ENCODE peak calls at places on chromosomes 2 and 18, in six cellular contexts. I, F, G, O, P and W are unnamed samples.

GRCh38 chr2:172726172-172726735 is 9.4 kb upstream of the RAPGEF4 start:
- DNase-seq in I (no peak), F (no peak), G (no peak), O (peak), P (no peak), W (peak)

GRCh38 chr18:31102941-31103340 is 720 bp upstream of the DSC2 start:
- DNase-seq in I (no peak), F (no peak), G (no peak), O (no peak), P (no peak), W (no peak)

GRCh38 chr18:43919565-43919964 is 642.3 kb upstream of the SYT4 start:
- DNase-seq in I (peak), F (no peak), G (no peak), O (no peak), P (no peak), W (no peak)

GRCh38 chr18:23377669-23378469 is 75.2 kb upstream of the RIOK3 start:
- DNase-seq in I (peak), F (peak), G (no peak), O (peak), P (no peak), W (no peak)

GRCh38 chr18:78632111-78632541 is 347.5 kb upstream of the SALL3 start:
- DNase-seq in I (no peak), F (no peak), G (no peak), O (peak), P (no peak), W (no peak)

GRCh38 chr2:98502556-98503335 is 58.1 kb downstream of the INPP4A start:
- DNase-seq in I (peak), F (no peak), G (no peak), O (no peak), P (no peak), W (no peak)

GRCh38 chr18:7946724-7947377 is 379.7 kb downstream of the PTPRM start:
- DNase-seq in I (peak), F (peak), G (no peak), O (peak), P (no peak), W (peak)

GRCh38 chr2:147632193-147632592 is 212.6 kb upstream of the ACVR2A start:
- DNase-seq in I (no peak), F (no peak), G (no peak), O (no peak), P (no peak), W (no peak)

GRCh38 chr2:43225093-43225787 is 1.2 kb downstream of the ZFP36L2 start:
- DNase-seq in I (peak), F (no peak), G (peak), O (peak), P (peak), W (peak)

GRCh38 chr2:238239552-238239871 is 326 bp downstream of the HES6 start:
- DNase-seq in I (no peak), F (no peak), G (peak), O (no peak), P (no peak), W (no peak)

GRCh38 chr2:74379851-74380789 is at the start of gene DCTN1:
- DNase-seq in I (peak), F (peak), G (peak), O (peak), P (peak), W (no peak)

GRCh38 chr2:218671077-218671653 is 637 bp downstream of the RNF25 start:
- DNase-seq in I (no peak), F (no peak), G (no peak), O (peak), P (no peak), W (no peak)

GRCh38 chr2:167196461-167197252 is 308.4 kb downstream of the XIRP2 start:
- DNase-seq in I (peak), F (no peak), G (no peak), O (no peak), P (peak), W (no peak)

GRCh38 chr18:37698508-37699035 is 133.0 kb upstream of the CELF4 start:
- DNase-seq in I (no peak), F (no peak), G (no peak), O (no peak), P (no peak), W (no peak)

GRCh38 chr2:42967959-42968674 is 175.7 kb upstream of the HAAO start:
- DNase-seq in I (peak), F (peak), G (peak), O (no peak), P (peak), W (no peak)

GRCh38 chr2:218993345-218994315 is at the start of gene CRYBA2:
- DNase-seq in I (no peak), F (no peak), G (peak), O (no peak), P (no peak), W (no peak)

GRCh38 chr18:76679877-76680276 is 142.5 kb upstream of the ZNF236 start:
- DNase-seq in I (no peak), F (no peak), G (no peak), O (no peak), P (no peak), W (no peak)

GRCh38 chr18:72830109-72830508 is 37.7 kb downstream of the NETO1 start:
- DNase-seq in I (no peak), F (no peak), G (no peak), O (peak), P (peak), W (peak)

GRCh38 chr2:18387479-18388206 is 172.8 kb downstream of the RDH14 start:
- DNase-seq in I (peak), F (peak), G (peak), O (peak), P (peak), W (peak)

GRCh38 chr2:68463287-68463877 is 3.7 kb downstream of the FBXO48 start:
- DNase-seq in I (no peak), F (no peak), G (peak), O (peak), P (no peak), W (no peak)

GRCh38 chr2:29053680-29054400 is 20.5 kb downstream of the PCARE start:
- DNase-seq in I (no peak), F (no peak), G (no peak), O (peak), P (no peak), W (peak)

GRCh38 chr2:80054339-80054675 is 250.2 kb downstream of the LRRTM1 start:
- DNase-seq in I (no peak), F (no peak), G (no peak), O (no peak), P (no peak), W (no peak)

GRCh38 chr2:142502402-142502801 is 371.6 kb upstream of the LRP1B start:
- DNase-seq in I (no peak), F (no peak), G (no peak), O (no peak), P (no peak), W (no peak)

GRCh38 chr2:219662566-219662965 is 35.1 kb downstream of the SLC4A3 start:
- DNase-seq in I (no peak), F (no peak), G (no peak), O (no peak), P (no peak), W (peak)

GRCh38 chr2:127007652-127008051 is 99.3 kb downstream of the BIN1 start:
- DNase-seq in I (peak), F (peak), G (no peak), O (peak), P (no peak), W (no peak)

GRCh38 chr2:65275141-65275540 is 47.5 kb downstream of the ACTR2 start:
- DNase-seq in I (no peak), F (no peak), G (no peak), O (no peak), P (no peak), W (no peak)

GRCh38 chr2:219658861-219659260 is 31.4 kb downstream of the SLC4A3 start:
- DNase-seq in I (no peak), F (no peak), G (no peak), O (no peak), P (no peak), W (no peak)

GRCh38 chr2:41283079-41283765 is 764.6 kb upstream of the PKDCC start:
- DNase-seq in I (peak), F (no peak), G (no peak), O (no peak), P (no peak), W (peak)

GRCh38 chr2:160493227-160494028 is at the start of gene RBMS1:
- DNase-seq in I (peak), F (no peak), G (no peak), O (peak), P (peak), W (peak)

GRCh38 chr2:207165121-207166038 is at the start of gene KLF7:
- DNase-seq in I (no peak), F (no peak), G (no peak), O (no peak), P (peak), W (no peak)

GRCh38 chr2:80322337-80322920 is 17.9 kb upstream of the LRRTM1 start:
- DNase-seq in I (no peak), F (no peak), G (no peak), O (no peak), P (no peak), W (no peak)

GRCh38 chr18:56565059-56565458 is 73.3 kb downstream of the TXNL1 start:
- DNase-seq in I (no peak), F (no peak), G (no peak), O (no peak), P (no peak), W (no peak)

GRCh38 chr2:182591774-182592173 is 124.3 kb upstream of the DNAJC10 start:
- DNase-seq in I (no peak), F (no peak), G (no peak), O (no peak), P (no peak), W (no peak)
- H3K4me3 ChIP-seq in I (no peak), F (no peak), G (no peak), O (no peak), P (no peak), W (no peak)

GRCh38 chr2:20652673-20653575 is 2.0 kb upstream of the HS1BP3 start:
- DNase-seq in I (no peak), F (no peak), G (no peak), O (no peak), P (no peak), W (no peak)

GRCh38 chr2:20652141-20652540 is 1.2 kb upstream of the HS1BP3 start:
- DNase-seq in I (no peak), F (no peak), G (no peak), O (no peak), P (no peak), W (no peak)

GRCh38 chr2:20650412-20650879 is 452 bp downstream of the HS1BP3 start:
- DNase-seq in I (peak), F (no peak), G (no peak), O (peak), P (no peak), W (peak)

GRCh38 chr2:20650880-20651730 is at the start of gene HS1BP3:
- DNase-seq in I (peak), F (no peak), G (peak), O (peak), P (peak), W (peak)

DNA sequence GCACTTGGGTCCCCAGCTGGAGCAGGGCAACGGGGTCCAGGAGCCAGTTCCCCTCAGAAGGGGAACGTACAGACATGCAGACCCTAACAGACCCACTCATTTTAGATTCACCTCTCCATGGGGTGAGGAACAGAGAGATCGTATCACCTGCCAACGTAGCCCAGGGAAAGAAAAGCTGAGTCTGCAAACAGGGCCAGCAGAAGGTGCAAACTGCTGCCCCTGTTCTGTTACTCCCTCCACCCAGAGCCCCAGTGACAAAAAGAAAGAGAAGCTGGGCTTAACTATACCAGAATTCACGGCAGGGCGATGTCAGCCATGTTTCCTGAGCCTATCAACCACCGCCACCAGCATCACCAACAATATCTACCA is 817 bp upstream of the HS1BP3 start:
- DNase-seq in I (no peak), F (no peak), G (no peak), O (no peak), P (no peak), W (no peak)
- H3K4me3 ChIP-seq in I (peak), F (peak), G (peak), O (peak), P (peak), W (peak)

GRCh38 chr2:23417310-23417709 is 32.3 kb downstream of the KLHL29 start:
- DNase-seq in I (no peak), F (no peak), G (no peak), O (no peak), P (no peak), W (no peak)

GRCh38 chr2:23419171-23420090 is 34.5 kb downstream of the KLHL29 start:
- DNase-seq in I (peak), F (no peak), G (no peak), O (no peak), P (no peak), W (peak)

GRCh38 chr2:23418490-23418911 is 33.5 kb downstream of the KLHL29 start:
- DNase-seq in I (peak), F (no peak), G (no peak), O (no peak), P (no peak), W (no peak)

GRCh38 chr2:23420091-23420839 is 35.3 kb downstream of the KLHL29 start:
- DNase-seq in I (no peak), F (no peak), G (no peak), O (no peak), P (no peak), W (no peak)

DNA sequence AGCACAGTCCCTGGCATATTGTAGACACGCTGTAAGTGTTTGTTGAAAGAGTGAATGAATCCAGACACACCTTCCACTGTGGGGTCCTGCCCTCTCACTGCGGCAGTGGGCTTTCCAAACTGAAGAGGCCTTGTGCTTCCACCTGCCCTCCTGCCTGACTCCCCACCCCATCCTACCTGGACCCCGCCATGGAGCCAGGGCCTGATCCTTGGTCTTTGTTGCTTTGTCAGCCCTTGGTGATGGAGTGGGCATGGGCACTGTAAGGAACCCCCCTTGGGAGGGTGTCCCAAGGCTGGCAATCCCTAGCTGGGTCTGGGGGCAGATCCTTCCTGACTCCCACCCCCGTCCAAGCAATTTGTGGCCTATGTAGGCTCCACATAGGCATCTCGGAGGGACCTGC is 33.1 kb downstream of the KLHL29 start:
- DNase-seq in I (no peak), F (no peak), G (no peak), O (no peak), P (no peak), W (no peak)
- H3K4me3 ChIP-seq in I (no peak), F (no peak), G (no peak), O (no peak), P (no peak), W (no peak)

GRCh38 chr2:233676046-233676445 is 4.3 kb downstream of the UGT1A9 start:
- DNase-seq in I (peak), F (no peak), G (no peak), O (peak), P (no peak), W (no peak)
- H3K4me3 ChIP-seq in I (no peak), F (no peak), G (no peak), O (no peak), P (no peak), W (no peak)

DNA sequence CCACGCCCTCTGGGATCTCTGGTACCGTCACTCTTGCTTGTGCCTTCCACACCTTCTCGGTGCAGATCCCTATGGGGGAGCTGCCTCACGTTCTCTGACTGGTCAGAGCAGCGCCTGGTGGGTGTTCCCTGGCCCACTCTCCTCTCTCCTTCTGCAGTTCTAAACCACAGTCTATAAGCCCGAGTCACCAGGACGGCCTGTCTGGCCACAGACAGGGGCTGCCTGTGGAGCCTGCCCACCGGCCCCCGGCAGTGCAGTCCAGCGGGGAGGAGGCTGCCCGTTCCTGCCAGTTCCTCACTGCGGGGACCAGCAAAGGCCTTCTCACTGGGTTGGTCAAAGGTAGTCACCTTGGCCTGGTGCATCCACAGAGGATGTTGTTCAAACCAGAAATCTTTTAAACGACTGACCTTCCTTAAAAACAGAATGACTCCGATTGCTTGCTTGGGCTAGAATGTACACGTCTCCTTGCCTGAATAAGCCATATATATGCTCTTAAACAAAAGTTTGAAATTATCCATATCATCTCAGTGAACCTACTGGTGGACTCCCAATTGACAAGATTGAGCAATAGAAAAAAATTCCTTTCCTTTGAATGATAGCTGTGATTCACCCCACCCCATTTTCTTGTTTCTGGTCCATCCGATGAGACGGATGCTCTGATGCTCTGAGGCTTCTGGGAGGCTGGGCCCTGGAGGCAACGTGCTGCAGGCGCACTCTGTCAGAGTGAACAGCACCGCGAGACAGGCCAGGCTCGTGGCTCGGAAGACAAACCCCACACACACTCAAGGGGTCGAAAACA is 61.2 kb downstream of the RALBP1 start:
- DNase-seq in I (peak), F (no peak), G (no peak), O (no peak), P (no peak), W (no peak)
- H3K4me3 ChIP-seq in I (no peak), F (no peak), G (no peak), O (no peak), P (no peak), W (no peak)

GRCh38 chr2:96353606-96354095 is 18.1 kb downstream of the NCAPH start:
- DNase-seq in I (peak), F (no peak), G (no peak), O (no peak), P (no peak), W (no peak)
- H3K4me3 ChIP-seq in I (no peak), F (no peak), G (no peak), O (no peak), P (peak), W (no peak)

GRCh38 chr2:232547991-232548390 is 2.4 kb downstream of the TIGD1 start:
- DNase-seq in I (no peak), F (no peak), G (no peak), O (no peak), P (no peak), W (no peak)
- H3K4me3 ChIP-seq in I (no peak), F (no peak), G (no peak), O (no peak), P (no peak), W (no peak)

DNA sequence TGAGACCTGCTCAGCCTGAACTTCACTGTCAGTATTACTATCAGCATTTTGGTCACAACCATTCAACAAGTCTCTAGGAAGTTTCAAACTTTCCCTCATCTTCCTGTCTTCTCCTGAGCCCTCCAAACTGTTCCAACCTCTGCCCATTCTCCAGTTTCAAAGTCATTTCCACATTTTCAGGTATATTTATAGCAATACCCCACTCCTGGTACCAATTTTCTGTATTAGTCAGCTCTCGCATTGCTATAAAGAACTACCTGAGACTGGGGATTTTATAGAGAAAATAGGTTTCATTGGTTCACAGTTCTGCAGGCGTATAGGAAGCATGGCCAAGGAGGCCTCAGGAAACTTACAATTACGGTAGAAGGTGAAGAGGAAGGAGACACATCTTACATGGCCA is 27.3 kb downstream of the KCNF1 start:
- DNase-seq in I (no peak), F (no peak), G (no peak), O (no peak), P (no peak), W (no peak)
- H3K4me3 ChIP-seq in I (no peak), F (no peak), G (no peak), O (no peak), P (no peak), W (no peak)

GRCh38 chr2:106270471-106270891 is 76.4 kb upstream of the UXS1 start:
- DNase-seq in I (no peak), F (no peak), G (no peak), O (no peak), P (no peak), W (no peak)
- H3K4me3 ChIP-seq in I (no peak), F (no peak), G (peak), O (peak), P (peak), W (peak)

DNA sequence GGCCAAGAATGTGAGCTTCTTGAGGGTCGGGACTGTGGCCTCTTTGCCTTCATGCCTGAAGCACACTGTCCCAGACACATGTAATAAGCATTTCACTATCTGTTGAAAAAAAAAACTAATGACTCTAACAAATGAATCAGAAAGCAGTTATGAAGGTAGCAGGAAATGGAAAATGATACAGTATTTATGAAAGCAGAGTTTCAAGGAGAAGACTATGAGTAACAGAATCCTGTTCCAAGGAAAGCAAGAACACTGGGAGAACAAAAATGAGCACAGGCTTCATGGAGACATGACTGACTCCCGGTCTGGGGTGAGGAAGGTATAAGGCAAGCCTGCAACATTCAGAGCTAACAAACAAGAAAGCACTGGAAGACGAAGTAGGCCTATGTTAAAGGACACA is 190.8 kb downstream of the RNF152 start:
- DNase-seq in I (peak), F (peak), G (no peak), O (no peak), P (no peak), W (no peak)
- H3K4me3 ChIP-seq in I (no peak), F (no peak), G (no peak), O (no peak), P (no peak), W (no peak)